ENCODE peak calls at places on chromosomes 5 and 9, in seven cellular contexts. Q, E, W, N, B, V and A are unnamed samples.

GRCh38 chr5:15993934-15994333 is 185.7 kb downstream of the MARCHF11 start:
- DNase-seq in Q (no peak), E (no peak), W (no peak), N (no peak), B (no peak), V (no peak), A (no peak)

GRCh38 chr5:124342027-124342471 is 404.4 kb downstream of the ZNF608 start:
- DNase-seq in Q (no peak), E (no peak), W (no peak), N (no peak), B (no peak), V (no peak), A (no peak)

GRCh38 chr9:124659099-124659659 is 111.9 kb downstream of the NR6A1 start:
- DNase-seq in Q (peak; percentile 81), E (peak; percentile 71), W (no peak), N (peak; percentile 81), B (peak; percentile 93), V (no peak), A (peak; percentile 24)

GRCh38 chr5:100901851-100902341 is 1.2 kb downstream of the ST8SIA4 start:
- DNase-seq in Q (no peak), E (no peak), W (no peak), N (no peak), B (no peak), V (no peak), A (no peak)

GRCh38 chr5:118243068-118243467 is 745.3 kb downstream of the DTWD2 start:
- DNase-seq in Q (no peak), E (no peak), W (no peak), N (no peak), B (no peak), V (no peak), A (no peak)

GRCh38 chr9:72205513-72205912 is 56.3 kb downstream of the GDA start:
- DNase-seq in Q (no peak), E (no peak), W (no peak), N (peak; percentile 38), B (no peak), V (no peak), A (no peak)

GRCh38 chr5:148090200-148090599 is 26.4 kb downstream of the SPINK5 start:
- DNase-seq in Q (no peak), E (no peak), W (no peak), N (no peak), B (no peak), V (no peak), A (no peak)

GRCh38 chr5:90802695-90803317 is 244.2 kb downstream of the ADGRV1 start:
- DNase-seq in Q (peak; percentile 36), E (peak; percentile 41), W (peak; percentile 27), N (no peak), B (peak; percentile 25), V (no peak), A (peak; percentile 35)

GRCh38 chr5:123441408-123441807 is 18.2 kb upstream of the CEP120 start:
- DNase-seq in Q (no peak), E (no peak), W (no peak), N (no peak), B (no peak), V (no peak), A (no peak)

GRCh38 chr5:98663521-98663920 is 109.9 kb upstream of the RGMB start:
- DNase-seq in Q (no peak), E (no peak), W (no peak), N (no peak), B (no peak), V (no peak), A (no peak)

GRCh38 chr5:7776442-7776841 is 74.5 kb downstream of the CFAP90 start:
- DNase-seq in Q (no peak), E (no peak), W (no peak), N (no peak), B (no peak), V (no peak), A (no peak)

GRCh38 chr5:176553260-176554085 is 4.3 kb downstream of the CDHR2 start:
- DNase-seq in Q (no peak), E (no peak), W (peak; percentile 62), N (no peak), B (no peak), V (no peak), A (no peak)

GRCh38 chr9:12464910-12465512 is 228.2 kb upstream of the TYRP1 start:
- DNase-seq in Q (no peak), E (peak; percentile 6), W (no peak), N (no peak), B (peak; percentile 6), V (no peak), A (peak; percentile 43)

GRCh38 chr5:133838286-133838685 is 130.1 kb downstream of the C5orf15 start:
- DNase-seq in Q (no peak), E (no peak), W (no peak), N (no peak), B (no peak), V (no peak), A (no peak)

GRCh38 chr5:42309865-42310264 is 113.4 kb upstream of the GHR start:
- DNase-seq in Q (no peak), E (no peak), W (no peak), N (no peak), B (no peak), V (no peak), A (no peak)

GRCh38 chr5:44320188-44320587 is 69.0 kb downstream of the FGF10 start:
- DNase-seq in Q (no peak), E (no peak), W (no peak), N (no peak), B (no peak), V (no peak), A (no peak)

GRCh38 chr9:31394040-31394473 is 990.4 kb upstream of the ACO1 start:
- DNase-seq in Q (no peak), E (no peak), W (no peak), N (no peak), B (no peak), V (no peak), A (no peak)

GRCh38 chr9:78351816-78352215 is 54.9 kb downstream of the PSAT1 start:
- DNase-seq in Q (no peak), E (no peak), W (no peak), N (no peak), B (no peak), V (no peak), A (no peak)

GRCh38 chr5:141245250-141245717 is at the start of gene PCDHB15:
- DNase-seq in Q (peak; percentile 13), E (peak; percentile 30), W (no peak), N (no peak), B (peak; percentile 9), V (peak; percentile 83), A (peak; percentile 55)

GRCh38 chr5:80822640-80823039 is 137.5 kb upstream of the RASGRF2 start:
- DNase-seq in Q (no peak), E (no peak), W (no peak), N (no peak), B (no peak), V (no peak), A (no peak)

GRCh38 chr5:145478651-145479050 is 356.5 kb downstream of the PRELID2 start:
- DNase-seq in Q (no peak), E (no peak), W (no peak), N (no peak), B (no peak), V (no peak), A (no peak)

GRCh38 chr9:93059097-93059959 is 827 bp downstream of the SUSD3 start:
- DNase-seq in Q (peak; percentile 72), E (no peak), W (no peak), N (no peak), B (no peak), V (no peak), A (no peak)

GRCh38 chr5:119274024-119274766 is 81.6 kb upstream of the TNFAIP8 start:
- DNase-seq in Q (no peak), E (no peak), W (peak; percentile 76), N (no peak), B (peak; percentile 21), V (no peak), A (peak; percentile 66)

GRCh38 chr9:84997472-84997871 is 327.9 kb downstream of the NTRK2 start:
- DNase-seq in Q (no peak), E (no peak), W (no peak), N (no peak), B (no peak), V (no peak), A (no peak)
- TF ChIP-seq JUND in Q (no peak), E (no peak), W (no peak), N (no peak), B (no peak), V (no peak), A (no peak)

GRCh38 chr5:54217826-54218503 is 92.4 kb downstream of the ARL15 start:
- DNase-seq in Q (peak; percentile 25), E (peak; percentile 45), W (peak; percentile 39), N (no peak), B (peak; percentile 37), V (no peak), A (peak; percentile 30)
- TF ChIP-seq JUND in Q (no peak), E (no peak), W (no peak), N (no peak), B (no peak), V (no peak), A (no peak)

DNA sequence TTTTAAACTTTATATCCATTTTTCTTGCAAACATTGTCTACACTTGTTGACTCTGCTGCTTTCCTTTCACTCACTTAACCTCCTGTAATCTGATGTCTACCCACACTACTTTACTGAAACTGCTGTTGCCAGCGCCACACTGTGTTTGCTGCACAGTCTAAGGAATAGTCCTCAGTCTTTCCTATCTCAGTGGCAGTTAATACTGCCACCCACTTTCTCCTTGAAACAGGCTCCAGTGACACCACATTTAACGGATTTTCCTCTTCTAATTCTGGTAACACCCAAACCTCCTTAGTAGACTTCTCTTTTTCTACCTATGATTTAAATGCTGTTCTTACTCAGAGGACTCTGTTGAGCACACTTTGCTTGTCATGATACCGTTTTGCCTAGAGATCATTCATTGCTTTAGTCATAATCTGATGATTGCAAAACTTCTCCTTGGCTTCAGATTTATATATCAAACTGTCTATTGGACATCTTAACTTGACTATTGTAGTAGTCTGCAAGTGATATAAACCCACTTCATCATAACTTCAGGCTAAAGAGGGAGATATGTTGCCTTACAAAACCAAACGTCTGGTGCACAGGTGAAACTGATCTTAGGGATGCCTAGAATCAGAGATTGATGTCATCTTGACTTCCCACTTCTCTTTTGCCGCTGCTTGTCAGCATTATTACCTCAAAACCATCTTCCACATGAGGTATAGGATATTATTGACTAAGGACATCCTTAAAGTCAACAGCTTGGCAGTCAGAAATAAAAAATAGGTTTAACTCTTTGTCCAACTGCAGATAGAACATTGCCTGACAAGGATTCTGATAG is 94.1 kb downstream of the CDC42SE2 start:
- DNase-seq in Q (no peak), E (no peak), W (no peak), N (no peak), B (no peak), V (no peak), A (peak; percentile 29)
- TF ChIP-seq JUND in Q (no peak), E (no peak), W (no peak), N (no peak), B (no peak), V (no peak), A (no peak)

GRCh38 chr5:83657807-83658206 is 62.8 kb downstream of the HAPLN1 start:
- DNase-seq in Q (no peak), E (no peak), W (no peak), N (no peak), B (no peak), V (no peak), A (no peak)

GRCh38 chr5:83665631-83666030 is 55.0 kb downstream of the HAPLN1 start:
- DNase-seq in Q (no peak), E (no peak), W (no peak), N (no peak), B (no peak), V (no peak), A (no peak)

DNA sequence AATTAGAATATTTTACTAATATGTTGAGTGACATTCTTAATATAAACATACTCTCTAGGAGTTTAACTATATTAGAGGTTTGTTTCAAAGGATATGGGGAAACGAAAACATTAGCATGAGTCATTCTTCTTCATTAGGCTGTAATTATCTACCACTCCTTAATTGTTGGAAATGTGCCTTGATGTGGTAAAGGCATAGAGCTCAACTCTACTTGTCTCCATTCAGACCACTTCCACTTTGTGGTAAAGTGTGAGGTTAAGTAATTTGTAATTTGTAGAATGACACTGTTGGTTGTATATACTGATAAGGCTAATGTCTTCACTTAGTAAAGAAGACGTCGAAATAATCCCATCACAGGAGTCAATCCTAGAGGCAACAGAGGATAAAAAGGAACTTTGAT is 58.1 kb downstream of the HAPLN1 start:
- DNase-seq in Q (no peak), E (no peak), W (no peak), N (peak; percentile 12), B (no peak), V (no peak), A (no peak)
- TF ChIP-seq JUND in Q (no peak), E (no peak), W (no peak), N (no peak), B (no peak), V (no peak), A (no peak)